ENCODE peak calls at places on chromosomes 16 and 17, in nine cellular contexts. G is cardiac fibroblast, R is upper lobe of right lung, W is colonic mucosa, I is prostate gland, P is endothelial cell of umbilical vein, J is AG04450, D is BJ, L is mesenchymal stem cell. B is an unnamed sample.

GRCh38 chr17:39001703-39002637 is 34.8 kb upstream of the FBXO47 start:
- DNase-seq in R (peak), D (peak), J (no peak), L (peak), I (no peak), G (peak), P (peak), W (peak), B (peak)

GRCh38 chr16:69707920-69708683 is 18.3 kb downstream of the NQO1 start:
- DNase-seq in D (no peak), L (no peak), I (no peak), J (no peak), W (no peak), P (no peak), R (no peak), G (no peak), B (no peak)

GRCh38 chr16:86222965-86223551 is 287.3 kb upstream of the FOXF1 start:
- DNase-seq in P (peak), R (no peak), G (peak), L (peak), J (peak), D (peak), I (no peak), W (no peak), B (peak)

GRCh38 chr17:33229499-33229898 is 63.6 kb downstream of the ASIC2 start:
- DNase-seq in W (no peak), R (no peak), J (no peak), L (no peak), G (no peak), P (peak), D (no peak), I (no peak), B (no peak)

GRCh38 chr17:65434251-65434650 is 127.2 kb downstream of the AXIN2 start:
- DNase-seq in L (no peak), D (no peak), I (no peak), P (no peak), G (no peak), J (no peak), R (no peak), W (no peak), B (no peak)

GRCh38 chr17:2749058-2749783 is at the start of gene CCDC92B:
- DNase-seq in D (no peak), W (no peak), I (no peak), P (no peak), J (no peak), G (no peak), L (no peak), R (no peak), B (no peak)

GRCh38 chr16:2963611-2964415 is at the start of gene KREMEN2:
- DNase-seq in P (no peak), J (no peak), L (peak), D (no peak), I (no peak), W (peak), G (no peak), R (no peak), B (no peak)

GRCh38 chr16:20726661-20727060 is 15.0 kb downstream of the THUMPD1 start:
- DNase-seq in P (no peak), I (no peak), J (no peak), W (no peak), R (no peak), G (no peak), D (no peak), L (no peak), B (no peak)

GRCh38 chr17:49817993-49818392 is 29.5 kb downstream of the KAT7 start:
- DNase-seq in L (no peak), I (no peak), W (no peak), D (no peak), G (no peak), J (no peak), P (no peak), R (no peak), B (no peak)

GRCh38 chr17:76586741-76587487 is 1.3 kb upstream of the ST6GALNAC2 start:
- DNase-seq in L (no peak), J (no peak), I (peak), R (peak), P (no peak), W (no peak), D (no peak), G (no peak), B (no peak)

GRCh38 chr16:4586297-4586696 is 28.4 kb downstream of the UBALD1 start:
- DNase-seq in P (no peak), R (no peak), L (no peak), I (no peak), D (no peak), J (no peak), G (no peak), W (no peak), B (no peak)

GRCh38 chr16:50547944-50548658 is at the start of gene NKD1:
- DNase-seq in D (no peak), G (peak), J (no peak), I (peak), L (peak), R (peak), W (peak), P (peak), B (peak)

GRCh38 chr17:28547623-28548416 is 4.6 kb downstream of the UNC119 start:
- DNase-seq in D (no peak), J (no peak), R (peak), P (peak), W (peak), G (peak), L (peak), I (peak), B (peak)

GRCh38 chr17:48429638-48430586 is at the start of gene SKAP1:
- DNase-seq in G (no peak), D (no peak), I (no peak), R (peak), W (peak), J (no peak), P (no peak), L (no peak), B (no peak)

GRCh38 chr17:17645961-17646360 is 35.3 kb upstream of the RAI1 start:
- DNase-seq in J (no peak), L (no peak), I (no peak), P (no peak), D (no peak), W (no peak), G (peak), R (no peak), B (no peak)

GRCh38 chr16:49773534-49774486 is 82.1 kb downstream of the ZNF423 start:
- DNase-seq in G (no peak), P (peak), I (no peak), J (no peak), W (no peak), D (no peak), R (no peak), L (peak), B (no peak)

GRCh38 chr16:13099822-13100221 is 198.4 kb downstream of the SHISA9 start:
- DNase-seq in I (no peak), G (no peak), J (no peak), W (no peak), L (no peak), R (no peak), D (no peak), P (no peak), B (no peak)

GRCh38 chr17:38540514-38540913 is 65.2 kb downstream of the SRCIN1 start:
- DNase-seq in D (no peak), P (no peak), R (no peak), J (no peak), L (no peak), G (no peak), I (no peak), W (no peak), B (no peak)

GRCh38 chr16:72561-73537 is at the start of gene RHBDF1:
- DNase-seq in J (no peak), W (peak), I (peak), L (peak), G (peak), R (peak), D (no peak), P (peak), B (no peak)

GRCh38 chr16:58507195-58507962 is 7.4 kb downstream of the NDRG4 start:
- DNase-seq in J (no peak), I (no peak), G (no peak), R (no peak), P (no peak), W (no peak), L (no peak), D (no peak), B (no peak)

GRCh38 chr17:60355663-60356594 is 36.0 kb downstream of the USP32 start:
- DNase-seq in R (no peak), G (no peak), I (no peak), D (no peak), J (no peak), L (no peak), W (no peak), P (no peak), B (no peak)

GRCh38 chr17:30379303-30380105 is 777 bp downstream of the CPD start:
- DNase-seq in J (no peak), I (peak), D (no peak), G (no peak), W (peak), R (peak), P (peak), L (peak), B (no peak)

GRCh38 chr17:82645516-82645915 is 2.7 kb downstream of the WDR45B start:
- DNase-seq in W (no peak), D (no peak), R (no peak), J (no peak), I (no peak), L (no peak), P (no peak), G (peak), B (no peak)

GRCh38 chr16:82761858-82762257 is 135.1 kb downstream of the CDH13 start:
- DNase-seq in G (peak), I (no peak), J (peak), P (peak), W (no peak), D (no peak), R (no peak), L (peak), B (peak)

GRCh38 chr17:2440930-2441329 is 40.1 kb upstream of the MNT start:
- DNase-seq in J (no peak), W (no peak), D (no peak), I (no peak), P (no peak), R (no peak), G (no peak), L (no peak), B (no peak)

GRCh38 chr17:79006794-79007503 is 2.6 kb downstream of the CANT1 start:
- DNase-seq in R (peak), I (no peak), P (no peak), W (no peak), D (no peak), L (no peak), G (no peak), J (no peak), B (no peak)

GRCh38 chr16:87562201-87562600 is 40.1 kb upstream of the JPH3 start:
- DNase-seq in L (no peak), R (no peak), J (no peak), P (no peak), G (no peak), I (no peak), D (no peak), W (no peak), B (no peak)

GRCh38 chr17:61405686-61406542 is 6.3 kb downstream of the TBX2 start:
- DNase-seq in P (no peak), G (peak), W (no peak), L (no peak), R (peak), J (no peak), D (no peak), I (no peak), B (no peak)

GRCh38 chr17:64505320-64506200 is 529 bp downstream of the DDX5 start:
- DNase-seq in W (peak), L (peak), J (peak), P (peak), R (peak), D (peak), I (peak), G (peak), B (peak)

GRCh38 chr17:57899822-57900221 is 50.0 kb upstream of the MRPS23 start:
- DNase-seq in L (no peak), P (no peak), I (peak), D (no peak), J (no peak), W (peak), R (peak), G (no peak), B (no peak)

GRCh38 chr17:78783711-78784396 is 1.8 kb upstream of the CYTH1 start:
- DNase-seq in L (no peak), R (peak), J (no peak), W (no peak), I (no peak), P (no peak), D (no peak), G (no peak), B (no peak)

GRCh38 chr16:29910819-29911675 is 10.8 kb downstream of the ASPHD1 start:
- DNase-seq in W (no peak), D (no peak), G (no peak), J (no peak), P (no peak), L (no peak), R (peak), I (no peak), B (no peak)

GRCh38 chr17:10036511-10037061 is 131.5 kb upstream of the RCVRN start:
- DNase-seq in D (no peak), G (no peak), I (no peak), L (no peak), P (no peak), J (no peak), W (peak), R (peak), B (no peak)

GRCh38 chr16:11097782-11098167 is 153.4 kb downstream of the CLEC16A start:
- DNase-seq in P (no peak), D (no peak), J (no peak), L (no peak), R (no peak), I (no peak), W (no peak), G (no peak), B (no peak)

GRCh38 chr17:48997827-48998556 is 807 bp downstream of the IGF2BP1 start:
- DNase-seq in L (peak), I (no peak), P (peak), G (no peak), R (no peak), W (no peak), J (no peak), D (no peak), B (no peak)

DNA sequence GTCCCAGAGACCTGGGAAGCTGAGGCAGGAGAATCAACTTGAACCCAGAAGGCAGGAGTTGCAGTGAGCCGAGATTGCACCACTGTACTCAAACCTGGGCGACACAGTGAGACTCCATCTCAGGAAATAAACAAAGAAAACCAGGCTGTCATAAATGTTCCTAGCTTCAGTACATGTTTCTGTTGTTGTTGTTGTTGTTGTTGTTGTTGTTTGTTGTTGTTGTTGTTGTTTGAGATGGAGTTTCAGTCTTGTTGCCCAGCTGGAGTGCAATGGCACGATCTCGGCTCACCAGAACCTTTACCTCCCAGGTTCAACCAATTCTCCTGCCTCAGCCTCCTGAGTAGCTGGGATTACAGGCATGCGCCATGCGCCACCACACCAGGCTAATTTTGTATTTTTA is 452.5 kb downstream of the HS3ST3B1 start:
- DNase-seq in I (no peak), P (no peak), J (no peak), W (no peak), R (no peak), D (no peak), L (no peak), G (no peak), B (no peak)
- H3K4me3 ChIP-seq in I (no peak), P (no peak), J (no peak), W (no peak), R (no peak), D (no peak), L (no peak), G (no peak), B (no peak)

DNA sequence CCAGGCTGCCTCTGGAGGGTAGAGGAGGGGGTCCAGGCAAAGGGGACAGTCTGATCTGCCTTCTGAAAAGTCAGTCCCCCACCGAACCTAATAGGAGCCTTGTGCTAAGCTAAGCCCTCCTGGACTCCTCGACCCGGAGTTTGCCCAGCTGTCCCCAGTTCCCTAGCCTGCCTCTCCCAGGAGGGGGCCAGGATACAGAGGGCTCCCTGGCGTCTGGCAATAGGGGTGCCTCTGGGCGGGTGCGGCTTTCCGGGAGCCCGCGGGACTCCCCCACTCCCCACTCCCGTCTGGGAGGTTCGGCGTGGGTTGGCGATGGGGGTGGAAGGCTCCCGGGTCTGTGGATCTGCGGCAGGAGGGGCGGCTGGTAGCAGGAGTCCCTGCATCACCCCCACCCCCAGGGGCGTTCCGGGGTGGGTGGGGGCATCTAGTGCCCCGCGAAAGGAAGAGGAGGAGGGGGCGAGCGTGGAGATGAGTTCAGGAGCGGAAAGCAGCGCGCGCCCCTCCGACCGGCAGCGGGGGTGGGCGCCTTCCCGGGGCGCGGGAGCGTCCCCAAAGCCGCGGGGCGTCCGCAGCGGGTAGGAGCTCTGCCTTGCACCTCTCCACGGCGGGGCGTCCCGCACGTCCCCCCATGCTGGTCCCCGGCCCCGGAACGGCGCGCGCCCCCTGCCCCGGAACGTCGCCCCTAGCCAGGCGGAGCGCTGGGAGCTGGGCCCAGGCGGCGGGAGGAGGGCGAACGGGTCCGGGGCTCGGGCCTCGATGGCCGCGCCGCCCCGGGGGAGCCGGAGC is 1.1 kb downstream of the GSG1L start:
- DNase-seq in R (no peak), L (no peak), D (no peak), I (no peak), J (no peak), W (no peak), G (no peak), P (no peak), B (no peak)
- H3K4me3 ChIP-seq in R (peak), L (no peak), D (no peak), I (peak), J (no peak), W (peak), G (no peak), P (peak), B (no peak)

GRCh38 chr17:16442594-16443389 is 27.4 kb downstream of the TRPV2 start:
- DNase-seq in J (no peak), I (no peak), W (no peak), L (peak), R (no peak), D (no peak), P (no peak), G (peak), B (no peak)
- H3K4me3 ChIP-seq in J (peak), I (no peak), W (no peak), L (no peak), R (no peak), D (no peak), P (no peak), G (no peak), B (no peak)

DNA sequence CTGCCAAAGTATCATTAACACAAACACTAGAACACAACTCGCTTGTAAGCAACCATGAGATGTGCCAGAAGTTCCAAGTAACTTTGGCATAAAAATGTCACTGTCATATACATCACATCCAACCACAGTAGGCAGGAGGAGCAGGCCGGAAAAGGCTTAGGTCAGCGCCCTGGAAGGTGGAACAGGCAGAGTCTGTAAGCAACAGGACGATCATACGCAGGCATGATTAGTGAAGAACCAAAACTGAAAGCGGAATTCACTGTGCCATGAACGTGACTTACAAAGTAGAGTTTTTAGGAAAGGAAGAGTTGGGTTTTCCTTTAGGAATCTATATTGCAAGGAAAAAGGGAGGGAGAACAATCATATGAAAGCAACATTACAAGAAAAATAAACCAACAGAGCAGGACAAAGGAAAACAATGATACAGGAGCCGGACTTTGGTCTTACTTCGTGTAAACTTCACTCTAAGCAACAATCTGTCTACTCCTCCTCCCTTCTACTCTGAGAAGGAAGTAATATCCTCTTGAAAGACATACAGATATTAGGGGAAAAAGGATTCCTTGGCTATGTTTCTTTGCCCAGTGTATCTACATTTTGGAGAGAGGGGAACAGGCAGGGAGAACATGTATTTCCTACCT is 52.2 kb downstream of the YWHAE start:
- DNase-seq in W (peak), I (peak), J (no peak), P (peak), G (peak), L (peak), D (no peak), R (peak), B (peak)
- H3K4me3 ChIP-seq in W (peak), I (no peak), J (no peak), P (no peak), G (no peak), L (peak), D (no peak), R (no peak), B (no peak)

DNA sequence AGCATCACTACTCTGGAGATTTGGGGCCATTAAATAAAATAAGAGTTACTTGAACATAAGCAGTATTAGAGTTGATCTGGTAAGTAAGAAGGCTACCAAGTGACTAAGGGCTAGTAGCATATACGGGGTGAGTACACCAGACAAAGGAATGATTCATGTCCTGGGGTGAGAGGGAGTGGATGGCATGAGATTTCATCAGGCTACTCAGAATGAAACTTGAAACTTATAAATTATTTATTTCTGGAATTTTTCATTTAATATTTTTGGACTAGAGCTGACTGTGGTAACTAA is 2.3 kb downstream of the SLFN5 start:
- DNase-seq in G (peak), P (peak), I (no peak), L (peak), R (no peak), J (peak), W (no peak), D (peak), B (peak)
- H3K4me3 ChIP-seq in G (peak), P (no peak), I (no peak), L (peak), R (peak), J (peak), W (no peak), D (peak), B (peak)

DNA sequence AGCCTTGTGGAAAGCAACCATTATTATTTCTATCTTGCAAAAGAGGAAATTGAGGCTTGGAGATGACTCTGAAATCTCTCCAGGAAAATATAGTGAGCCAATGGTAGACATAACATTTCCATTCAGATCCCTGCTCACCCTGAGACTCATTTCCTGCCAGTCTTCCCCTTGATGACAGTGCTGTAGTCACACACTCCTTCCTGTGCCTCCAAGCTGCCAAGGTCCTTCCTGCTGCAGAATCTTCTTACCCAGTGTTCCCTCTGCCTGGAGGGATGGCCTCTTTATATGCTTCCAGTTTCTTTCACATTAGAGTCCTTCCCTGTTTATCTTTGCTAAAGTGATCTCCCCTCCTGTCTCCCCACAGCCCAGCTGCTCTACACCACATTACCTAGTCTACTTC is 648.1 kb downstream of the TOX3 start:
- DNase-seq in R (no peak), J (no peak), D (no peak), P (no peak), W (no peak), L (no peak), G (peak), I (no peak), B (no peak)
- H3K4me3 ChIP-seq in R (no peak), J (no peak), D (no peak), P (no peak), W (no peak), L (no peak), G (no peak), I (no peak), B (no peak)

B was measured in astrocyte of the spinal cord.